ENCODE peak calls at places on chromosomes 16 and 17, in five cellular contexts. H is Calu3, K is heart right ventricle, X is fibroblast of mammary gland, R is H54. N is an unnamed sample.

GRCh38 chr16:24609740-24610420 is 70.5 kb downstream of the RBBP6 start:
- DNase-seq in H (peak), K (peak), X (peak), R (no peak), N (peak)

GRCh38 chr16:1615761-1616160 is 3.6 kb downstream of the CRAMP1 start:
- DNase-seq in H (no peak), K (no peak), X (no peak), R (no peak), N (no peak)

GRCh38 chr17:53719229-53719628 is 103.5 kb upstream of the KIF2B start:
- DNase-seq in H (no peak), K (no peak), X (no peak), R (no peak), N (no peak)

GRCh38 chr17:59845595-59846390 is 47.0 kb downstream of the TUBD1 start:
- DNase-seq in H (peak), K (no peak), X (peak), R (no peak), N (peak)

GRCh38 chr17:16872836-16873653 is 98.9 kb downstream of the TNFRSF13B start:
- DNase-seq in H (peak), K (no peak), X (peak), R (peak), N (no peak)

GRCh38 chr16:6048017-6048416 is 950.4 kb upstream of the EEF2KMT start:
- DNase-seq in H (no peak), K (no peak), X (no peak), R (no peak), N (no peak)

GRCh38 chr16:10552998-10553491 is 27.4 kb downstream of the EMP2 start:
- DNase-seq in H (no peak), K (peak), X (no peak), R (no peak), N (peak)

GRCh38 chr17:64343833-64344637 is 46.6 kb downstream of the PECAM1 start:
- DNase-seq in H (peak), K (peak), X (peak), R (peak), N (peak)

GRCh38 chr17:80847506-80848230 is 144.0 kb upstream of the CHMP6 start:
- DNase-seq in H (no peak), K (no peak), X (no peak), R (no peak), N (peak)

GRCh38 chr17:21176996-21177395 is 37.0 kb downstream of the TMEM11 start:
- DNase-seq in H (no peak), K (no peak), X (no peak), R (no peak), N (no peak)

GRCh38 chr17:40530988-40531971 is 29.9 kb upstream of the TNS4 start:
- DNase-seq in H (no peak), K (no peak), X (no peak), R (no peak), N (no peak)

GRCh38 chr16:48385272-48385953 is at the start of gene SIAH1:
- DNase-seq in H (peak), K (peak), X (peak), R (peak), N (peak)

GRCh38 chr17:29621751-29622194 is 939 bp downstream of the CORO6 start:
- DNase-seq in H (no peak), K (no peak), X (no peak), R (no peak), N (peak)

GRCh38 chr16:30562021-30562420 is 3.8 kb upstream of the ZNF764 start:
- DNase-seq in H (peak), K (no peak), X (no peak), R (no peak), N (peak)

GRCh38 chr17:68391561-68392268 is 65.6 kb downstream of the WIPI1 start:
- DNase-seq in H (no peak), K (no peak), X (peak), R (no peak), N (no peak)